ENCODE peak calls at places on chromosomes 3 and 15, in four cellular contexts. D is heart right ventricle, Y is neural progenitor cell, Z is NT2/D1. K is an unnamed sample. For H3K27me3 and H3K4me1, the result is how much of the 10 kb centered on the place peaks cover.

GRCh38 chr3:59812188-59812587 is 762.4 kb upstream of the CFAP20DC start:
- DNase-seq in D (no peak), Y (no peak), Z (no peak), K (no peak)

GRCh38 chr3:135896613-135897012 is 68.9 kb upstream of the PPP2R3A start:
- DNase-seq in D (no peak), Y (no peak), Z (no peak), K (no peak)

GRCh38 chr3:105579439-105579838 is 212.7 kb downstream of the ALCAM start:
- DNase-seq in D (no peak), Y (no peak), Z (no peak), K (no peak)

GRCh38 chr3:181009225-181009624 is 19.7 kb upstream of the DNAJC19 start:
- DNase-seq in D (no peak), Y (no peak), Z (no peak), K (no peak)

GRCh38 chr3:172343117-172343516 is 105.1 kb downstream of the GHSR start:
- DNase-seq in D (no peak), Y (no peak), Z (no peak), K (no peak)

GRCh38 chr3:58535531-58536500 is 1.2 kb downstream of the ACOX2 start:
- DNase-seq in D (no peak), Y (no peak), Z (no peak), K (no peak)

GRCh38 chr3:158434412-158435038 is 136.5 kb upstream of the MLF1 start:
- DNase-seq in D (no peak), Y (peak), Z (peak), K (peak)

GRCh38 chr15:84659904-84660781 is 2.1 kb upstream of the NMB start:
- DNase-seq in D (no peak), Y (no peak), Z (no peak), K (no peak)

GRCh38 chr15:91625506-91625905 is 228.0 kb upstream of the SLCO3A1 start:
- DNase-seq in D (no peak), Y (peak), Z (no peak), K (no peak)

DNA sequence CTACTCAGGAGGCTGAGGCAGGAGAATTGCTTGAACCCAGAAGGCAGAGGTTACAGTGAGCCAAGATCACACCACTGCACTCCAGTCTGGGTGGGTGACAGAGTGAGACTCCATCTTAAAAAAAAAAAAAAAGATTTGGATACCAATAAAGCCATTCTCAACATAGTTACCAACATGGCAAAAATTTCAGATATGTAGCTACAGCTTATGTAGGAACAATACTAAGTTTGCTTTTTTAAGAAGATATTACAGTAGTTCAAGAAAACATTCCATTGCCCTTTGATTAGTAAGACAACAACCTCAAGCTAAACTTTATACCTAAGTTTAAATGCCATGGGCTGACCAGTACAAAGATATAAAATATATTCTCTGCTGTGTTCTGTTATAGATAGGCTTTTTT is 34.4 kb downstream of the ZNF106 start:
- DNase-seq in D (no peak), Y (no peak), Z (no peak), K (no peak)
- H3K4me3 ChIP-seq in D (peak), Y (peak), Z (no peak), K (no peak)

GRCh38 chr3:184234671-184235380 is 5.4 kb downstream of the VWA5B2 start:
- DNase-seq in D (no peak), Y (no peak), Z (no peak), K (no peak)

GRCh38 chr3:184234224-184234623 is 4.8 kb downstream of the VWA5B2 start:
- DNase-seq in D (no peak), Y (no peak), Z (no peak), K (no peak)

GRCh38 chr3:184231671-184232070 is 2.3 kb downstream of the VWA5B2 start:
- DNase-seq in D (no peak), Y (no peak), Z (no peak), K (no peak)

GRCh38 chr3:184235381-184236032 is 6.1 kb downstream of the VWA5B2 start:
- DNase-seq in D (no peak), Y (no peak), Z (no peak), K (no peak)

DNA sequence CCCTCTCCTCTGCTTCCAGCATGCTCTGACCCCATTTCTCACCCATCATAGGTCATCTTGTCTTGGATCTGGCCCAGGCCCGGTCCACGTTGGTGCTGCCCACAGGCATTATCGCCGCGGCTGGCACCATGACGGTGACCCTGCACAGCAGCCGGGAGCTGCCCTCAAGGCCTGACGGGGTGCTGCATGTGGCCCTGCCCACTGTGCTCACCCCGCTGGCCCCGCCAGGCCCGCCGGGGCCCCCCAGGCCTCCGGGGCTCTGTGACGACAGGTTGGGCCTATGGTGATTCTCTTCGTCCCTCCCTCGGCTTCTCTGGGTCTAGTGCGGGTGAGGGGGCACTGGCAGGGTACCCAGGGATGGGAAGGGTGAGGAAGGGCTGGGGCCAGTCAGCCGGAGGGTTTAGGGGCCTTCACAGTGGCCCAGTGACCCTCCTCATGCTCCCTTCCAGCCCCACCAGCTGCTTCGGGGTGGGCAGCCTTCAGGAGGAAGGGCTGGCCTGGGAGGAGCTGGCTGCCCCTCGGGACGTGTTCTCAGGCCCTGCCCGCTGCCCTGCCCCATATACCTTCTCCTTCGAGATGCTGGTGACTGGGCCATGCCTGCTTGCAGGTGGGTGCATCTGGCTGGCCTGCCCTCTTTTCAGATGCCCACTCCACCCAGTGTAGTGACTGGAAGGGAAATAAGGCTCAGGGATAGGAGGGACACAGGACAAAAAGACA is 3.9 kb downstream of the VWA5B2 start:
- DNase-seq in D (no peak), Y (no peak), Z (no peak), K (no peak)
- H3K27me3 ChIP-seq in D (under half), Y (half or more), Z (half or more), K (under half)

GRCh38 chr3:73284432-73284831 is 223.0 kb downstream of the EBLN2 start:
- DNase-seq in D (no peak), Y (peak), Z (no peak), K (no peak)
- H3K4me1 ChIP-seq in D (under half), Y (under half), Z (under half), K (under half)

GRCh38 chr3:49722896-49723295 is 855 bp downstream of the GMPPB start:
- DNase-seq in D (no peak), Y (no peak), Z (no peak), K (no peak)
- H3K4me3 ChIP-seq in D (peak), Y (peak), Z (peak), K (peak)

GRCh38 chr3:124584552-124585391 is 145.5 kb upstream of the UMPS start:
- DNase-seq in D (peak), Y (peak), Z (peak), K (no peak)

GRCh38 chr3:124582196-124582595 is 148.1 kb upstream of the UMPS start:
- DNase-seq in D (no peak), Y (no peak), Z (no peak), K (no peak)

GRCh38 chr3:124584245-124584551 is 146.1 kb upstream of the UMPS start:
- DNase-seq in D (no peak), Y (no peak), Z (no peak), K (no peak)

GRCh38 chr3:124579641-124580040 is 150.6 kb upstream of the UMPS start:
- DNase-seq in D (no peak), Y (no peak), Z (no peak), K (no peak)

DNA sequence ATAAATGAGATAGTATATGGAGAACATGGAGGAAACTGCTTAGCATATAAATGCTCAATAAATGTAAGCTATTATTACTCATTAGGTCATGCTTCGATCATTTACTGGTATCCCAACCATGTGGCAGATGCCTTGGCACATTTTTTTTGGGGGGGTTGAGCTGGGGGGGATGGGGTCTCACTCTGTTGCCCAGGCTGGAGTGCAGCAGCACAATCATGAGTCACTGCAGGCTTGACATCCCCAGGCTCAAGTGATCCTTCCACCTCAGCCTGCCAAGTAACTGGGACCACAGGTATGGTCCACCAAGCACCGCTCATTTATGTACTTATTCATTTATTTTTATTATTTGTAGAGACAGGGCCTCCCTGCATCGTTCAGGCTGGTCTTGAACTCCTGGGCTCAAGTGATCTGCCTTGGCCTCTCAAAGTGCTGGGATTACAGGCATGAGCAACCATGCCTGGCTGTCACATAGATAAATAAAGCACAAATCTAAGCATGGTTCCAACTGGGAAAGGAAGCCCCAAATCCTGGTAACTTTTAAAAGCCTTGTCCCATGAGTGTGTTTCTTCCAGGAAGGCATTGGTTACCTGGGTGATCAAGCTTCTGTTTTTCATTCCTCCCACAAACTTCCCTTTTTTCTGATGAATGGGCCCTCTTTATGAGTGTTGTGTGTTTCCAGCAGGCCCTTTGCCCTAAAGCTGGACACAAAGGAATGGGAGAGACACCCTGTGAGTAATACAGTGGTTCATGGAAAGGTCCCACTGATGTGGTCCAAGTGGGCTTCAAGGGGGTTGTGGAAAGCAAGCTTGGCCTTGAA is 147.4 kb upstream of the UMPS start:
- DNase-seq in D (no peak), Y (no peak), Z (no peak), K (no peak)
- H3K27me3 ChIP-seq in D (under half), Y (half or more), Z (under half), K (under half)

GRCh38 chr15:74933573-74933972 is 4.3 kb downstream of the COX5A start:
- DNase-seq in D (no peak), Y (no peak), Z (no peak), K (no peak)
- H3K4me1 ChIP-seq in D (under half), Y (under half), Z (under half), K (under half)

GRCh38 chr3:128823638-128824037 is 55.8 kb upstream of the ACAD9 start:
- DNase-seq in D (no peak), Y (no peak), Z (no peak), K (no peak)
- H3K4me3 ChIP-seq in D (no peak), Y (no peak), Z (no peak), K (no peak)

DNA sequence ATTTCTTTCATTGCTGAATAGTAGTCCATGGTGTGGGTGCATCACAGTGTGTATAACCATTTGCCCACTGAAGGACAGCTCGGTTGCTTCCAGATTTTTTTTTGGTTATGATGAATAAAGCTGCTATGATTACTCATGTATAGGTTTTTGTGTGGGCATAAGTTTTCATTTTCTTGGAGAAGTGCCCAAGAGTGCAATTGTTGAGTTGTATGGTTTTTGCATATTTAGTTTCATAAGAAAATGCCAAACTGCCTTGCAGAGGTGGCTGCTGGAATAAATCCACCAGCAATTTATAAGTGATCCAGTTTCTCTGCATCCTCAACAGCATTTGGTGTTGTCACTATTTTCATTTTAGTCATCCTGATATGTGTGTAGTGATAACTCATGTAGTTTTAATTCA is 8.4 kb upstream of the SPESP1 start:
- DNase-seq in D (no peak), Y (no peak), Z (no peak), K (no peak)
- H3K27me3 ChIP-seq in D (under half), Y (under half), Z (under half), K (under half)

DNA sequence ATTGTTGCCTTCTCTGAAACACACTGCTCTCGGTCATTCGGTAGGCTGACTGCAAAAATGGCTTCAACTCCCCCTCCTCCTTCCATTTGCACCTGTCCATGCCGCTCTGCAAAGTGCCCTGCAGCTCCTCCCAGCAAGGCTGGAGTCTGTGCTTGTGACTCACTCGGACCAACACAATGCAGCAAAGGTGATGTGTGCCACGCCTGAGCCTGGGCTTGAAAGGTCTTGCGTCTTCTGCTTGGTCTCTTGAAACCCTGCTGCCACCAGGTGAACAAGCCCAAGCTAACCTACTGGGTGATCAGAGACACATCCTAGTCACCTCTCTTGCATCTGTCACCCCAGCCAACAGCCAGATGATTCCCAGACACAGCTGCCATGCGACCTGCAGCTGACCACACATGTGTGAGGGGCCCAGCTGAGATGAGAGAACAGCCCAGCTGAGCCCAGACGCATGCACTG is 71.1 kb downstream of the MGLL start:
- DNase-seq in D (no peak), Y (no peak), Z (no peak), K (no peak)
- H3K4me1 ChIP-seq in D (half or more), Y (under half), Z (under half), K (under half)

K was measured in HAP-1.